ENCODE peak calls at places on chromosomes 3 and 15, in ten cellular contexts. One of them, this sample, is unnamed.

GRCh38 chr3:66552846-66553245 is 52.0 kb upstream of the LRIG1 start:
- DNase-seq in activated naive CD4-positive, alpha-beta T cell treated with anti-CD3 and anti-CD28 coated beads for 36 hours: no peak
- DNase-seq in T-helper 2 cell: no peak
- DNase-seq in thoracic aorta: no peak
- DNase-seq in pancreas: no peak
- DNase-seq in Ammon's horn: no peak
- DNase-seq in left lobe of liver: no peak
- DNase-seq in mammary epithelial cell: no peak
- DNase-seq in NCI-H774: no peak
- DNase-seq in HT-29: no peak
- DNase-seq in this sample: no peak

GRCh38 chr15:41866263-41866703 is 27.6 kb downstream of the SPTBN5 start:
- DNase-seq in activated naive CD4-positive, alpha-beta T cell treated with anti-CD3 and anti-CD28 coated beads for 36 hours: no peak
- DNase-seq in T-helper 2 cell: no peak
- DNase-seq in thoracic aorta: no peak
- DNase-seq in pancreas: peak; percentile 51
- DNase-seq in Ammon's horn: no peak
- DNase-seq in left lobe of liver: no peak
- DNase-seq in mammary epithelial cell: no peak
- DNase-seq in NCI-H774: no peak
- DNase-seq in HT-29: no peak
- DNase-seq in this sample: no peak

GRCh38 chr3:39263576-39263975 is 16.3 kb downstream of the CX3CR1 start:
- DNase-seq in activated naive CD4-positive, alpha-beta T cell treated with anti-CD3 and anti-CD28 coated beads for 36 hours: no peak
- DNase-seq in T-helper 2 cell: no peak
- DNase-seq in thoracic aorta: no peak
- DNase-seq in pancreas: no peak
- DNase-seq in Ammon's horn: no peak
- DNase-seq in left lobe of liver: no peak
- DNase-seq in mammary epithelial cell: no peak
- DNase-seq in NCI-H774: no peak
- DNase-seq in HT-29: no peak
- DNase-seq in this sample: no peak

GRCh38 chr15:90200534-90201139 is 493 bp upstream of the SEMA4B start:
- DNase-seq in activated naive CD4-positive, alpha-beta T cell treated with anti-CD3 and anti-CD28 coated beads for 36 hours: no peak
- DNase-seq in T-helper 2 cell: no peak
- DNase-seq in thoracic aorta: no peak
- DNase-seq in pancreas: peak; percentile 35
- DNase-seq in Ammon's horn: peak; percentile 43
- DNase-seq in left lobe of liver: no peak
- DNase-seq in mammary epithelial cell: no peak
- DNase-seq in NCI-H774: no peak
- DNase-seq in HT-29: peak; percentile 23
- DNase-seq in this sample: no peak

GRCh38 chr15:45091581-45091980 is 22.4 kb downstream of the DUOX2 start:
- DNase-seq in activated naive CD4-positive, alpha-beta T cell treated with anti-CD3 and anti-CD28 coated beads for 36 hours: no peak
- DNase-seq in T-helper 2 cell: no peak
- DNase-seq in thoracic aorta: no peak
- DNase-seq in pancreas: no peak
- DNase-seq in Ammon's horn: no peak
- DNase-seq in left lobe of liver: no peak
- DNase-seq in mammary epithelial cell: no peak
- DNase-seq in NCI-H774: no peak
- DNase-seq in HT-29: no peak
- DNase-seq in this sample: peak; percentile 49

GRCh38 chr3:64971584-64971983 is 283.8 kb upstream of the ADAMTS9 start:
- DNase-seq in activated naive CD4-positive, alpha-beta T cell treated with anti-CD3 and anti-CD28 coated beads for 36 hours: no peak
- DNase-seq in T-helper 2 cell: no peak
- DNase-seq in thoracic aorta: no peak
- DNase-seq in pancreas: no peak
- DNase-seq in Ammon's horn: no peak
- DNase-seq in left lobe of liver: no peak
- DNase-seq in mammary epithelial cell: no peak
- DNase-seq in NCI-H774: no peak
- DNase-seq in HT-29: no peak
- DNase-seq in this sample: no peak

GRCh38 chr3:155069729-155070128 is 10.4 kb upstream of the MME start:
- DNase-seq in activated naive CD4-positive, alpha-beta T cell treated with anti-CD3 and anti-CD28 coated beads for 36 hours: no peak
- DNase-seq in T-helper 2 cell: no peak
- DNase-seq in thoracic aorta: no peak
- DNase-seq in pancreas: no peak
- DNase-seq in Ammon's horn: no peak
- DNase-seq in left lobe of liver: no peak
- DNase-seq in mammary epithelial cell: no peak
- DNase-seq in NCI-H774: no peak
- DNase-seq in HT-29: no peak
- DNase-seq in this sample: no peak

GRCh38 chr3:95228416-95228815 is 1165.6 kb downstream of the NSUN3 start:
- DNase-seq in activated naive CD4-positive, alpha-beta T cell treated with anti-CD3 and anti-CD28 coated beads for 36 hours: no peak
- DNase-seq in T-helper 2 cell: no peak
- DNase-seq in thoracic aorta: no peak
- DNase-seq in pancreas: no peak
- DNase-seq in Ammon's horn: no peak
- DNase-seq in left lobe of liver: no peak
- DNase-seq in mammary epithelial cell: no peak
- DNase-seq in NCI-H774: no peak
- DNase-seq in HT-29: no peak
- DNase-seq in this sample: no peak

GRCh38 chr3:17745301-17745700 is 2.9 kb upstream of the TBC1D5 start:
- DNase-seq in activated naive CD4-positive, alpha-beta T cell treated with anti-CD3 and anti-CD28 coated beads for 36 hours: no peak
- DNase-seq in T-helper 2 cell: no peak
- DNase-seq in thoracic aorta: no peak
- DNase-seq in pancreas: no peak
- DNase-seq in Ammon's horn: no peak
- DNase-seq in left lobe of liver: no peak
- DNase-seq in mammary epithelial cell: no peak
- DNase-seq in NCI-H774: no peak
- DNase-seq in HT-29: no peak
- DNase-seq in this sample: no peak

GRCh38 chr15:57079907-57080750 is 161.7 kb downstream of the TCF12 start:
- DNase-seq in activated naive CD4-positive, alpha-beta T cell treated with anti-CD3 and anti-CD28 coated beads for 36 hours: no peak
- DNase-seq in T-helper 2 cell: no peak
- DNase-seq in thoracic aorta: no peak
- DNase-seq in pancreas: no peak
- DNase-seq in Ammon's horn: peak; percentile 32
- DNase-seq in left lobe of liver: no peak
- DNase-seq in mammary epithelial cell: no peak
- DNase-seq in NCI-H774: no peak
- DNase-seq in HT-29: no peak
- DNase-seq in this sample: no peak

GRCh38 chr3:98679986-98680385 is 83.2 kb upstream of the ST3GAL6 start:
- DNase-seq in activated naive CD4-positive, alpha-beta T cell treated with anti-CD3 and anti-CD28 coated beads for 36 hours: no peak
- DNase-seq in T-helper 2 cell: no peak
- DNase-seq in thoracic aorta: no peak
- DNase-seq in pancreas: no peak
- DNase-seq in Ammon's horn: no peak
- DNase-seq in left lobe of liver: no peak
- DNase-seq in mammary epithelial cell: no peak
- DNase-seq in NCI-H774: no peak
- DNase-seq in HT-29: no peak
- DNase-seq in this sample: no peak

GRCh38 chr3:149702691-149703426 is 45.0 kb upstream of the WWTR1 start:
- DNase-seq in activated naive CD4-positive, alpha-beta T cell treated with anti-CD3 and anti-CD28 coated beads for 36 hours: no peak
- DNase-seq in T-helper 2 cell: no peak
- DNase-seq in thoracic aorta: no peak
- DNase-seq in pancreas: no peak
- DNase-seq in Ammon's horn: no peak
- DNase-seq in left lobe of liver: no peak
- DNase-seq in mammary epithelial cell: peak; percentile 88
- DNase-seq in NCI-H774: no peak
- DNase-seq in HT-29: no peak
- DNase-seq in this sample: peak; percentile 97

GRCh38 chr15:41958002-41958420 is 14.3 kb downstream of the EHD4 start:
- DNase-seq in activated naive CD4-positive, alpha-beta T cell treated with anti-CD3 and anti-CD28 coated beads for 36 hours: no peak
- DNase-seq in T-helper 2 cell: no peak
- DNase-seq in thoracic aorta: no peak
- DNase-seq in pancreas: no peak
- DNase-seq in Ammon's horn: no peak
- DNase-seq in left lobe of liver: peak; percentile 42
- DNase-seq in mammary epithelial cell: no peak
- DNase-seq in NCI-H774: no peak
- DNase-seq in HT-29: no peak
- DNase-seq in this sample: no peak

GRCh38 chr15:38243278-38243677 is 9.4 kb upstream of the SPRED1 start:
- DNase-seq in activated naive CD4-positive, alpha-beta T cell treated with anti-CD3 and anti-CD28 coated beads for 36 hours: no peak
- DNase-seq in T-helper 2 cell: no peak
- DNase-seq in thoracic aorta: no peak
- DNase-seq in pancreas: no peak
- DNase-seq in Ammon's horn: no peak
- DNase-seq in left lobe of liver: no peak
- DNase-seq in mammary epithelial cell: no peak
- DNase-seq in NCI-H774: no peak
- DNase-seq in HT-29: no peak
- DNase-seq in this sample: no peak

GRCh38 chr15:45391746-45392711 is 13.7 kb upstream of the GATM start:
- DNase-seq in activated naive CD4-positive, alpha-beta T cell treated with anti-CD3 and anti-CD28 coated beads for 36 hours: no peak
- DNase-seq in T-helper 2 cell: no peak
- DNase-seq in thoracic aorta: no peak
- DNase-seq in pancreas: no peak
- DNase-seq in Ammon's horn: peak; percentile 63
- DNase-seq in left lobe of liver: no peak
- DNase-seq in mammary epithelial cell: no peak
- DNase-seq in NCI-H774: no peak
- DNase-seq in HT-29: no peak
- DNase-seq in this sample: no peak

GRCh38 chr3:193305356-193305755 is 64.3 kb downstream of the PLAAT1 start:
- DNase-seq in activated naive CD4-positive, alpha-beta T cell treated with anti-CD3 and anti-CD28 coated beads for 36 hours: no peak
- DNase-seq in T-helper 2 cell: no peak
- DNase-seq in thoracic aorta: no peak
- DNase-seq in pancreas: no peak
- DNase-seq in Ammon's horn: no peak
- DNase-seq in left lobe of liver: no peak
- DNase-seq in mammary epithelial cell: no peak
- DNase-seq in NCI-H774: no peak
- DNase-seq in HT-29: no peak
- DNase-seq in this sample: no peak

GRCh38 chr3:181921220-181921619 is 209.5 kb downstream of the SOX2 start:
- DNase-seq in activated naive CD4-positive, alpha-beta T cell treated with anti-CD3 and anti-CD28 coated beads for 36 hours: no peak
- DNase-seq in T-helper 2 cell: no peak
- DNase-seq in thoracic aorta: no peak
- DNase-seq in pancreas: no peak
- DNase-seq in Ammon's horn: no peak
- DNase-seq in left lobe of liver: no peak
- DNase-seq in mammary epithelial cell: no peak
- DNase-seq in NCI-H774: no peak
- DNase-seq in HT-29: no peak
- DNase-seq in this sample: no peak

GRCh38 chr15:89412906-89413411 is 78.3 kb upstream of the POLG start:
- DNase-seq in activated naive CD4-positive, alpha-beta T cell treated with anti-CD3 and anti-CD28 coated beads for 36 hours: no peak
- DNase-seq in T-helper 2 cell: no peak
- DNase-seq in thoracic aorta: no peak
- DNase-seq in pancreas: no peak
- DNase-seq in Ammon's horn: no peak
- DNase-seq in left lobe of liver: no peak
- DNase-seq in mammary epithelial cell: no peak
- DNase-seq in NCI-H774: no peak
- DNase-seq in HT-29: no peak
- DNase-seq in this sample: no peak

GRCh38 chr3:68819361-68819760 is 113.0 kb downstream of the TAFA4 start:
- DNase-seq in activated naive CD4-positive, alpha-beta T cell treated with anti-CD3 and anti-CD28 coated beads for 36 hours: no peak
- DNase-seq in T-helper 2 cell: no peak
- DNase-seq in thoracic aorta: no peak
- DNase-seq in pancreas: no peak
- DNase-seq in Ammon's horn: no peak
- DNase-seq in left lobe of liver: no peak
- DNase-seq in mammary epithelial cell: no peak
- DNase-seq in NCI-H774: peak; percentile 4
- DNase-seq in HT-29: no peak
- DNase-seq in this sample: no peak

This sample was measured in GM23248.